ENCODE peak calls at places on chromosomes 1 and 21, in five cellular contexts. S, N, W, B and Z are unnamed samples.

GRCh38 chr1:39410915-39411436 is 80.5 kb upstream of the BMP8A start:
- DNase-seq in W (peak; percentile 17), S (peak; percentile 86), B (peak; percentile 94), N (peak; percentile 94), Z (peak; percentile 92)

GRCh38 chr1:2438038-2438437 is 25.7 kb upstream of the PEX10 start:
- DNase-seq in W (no peak), S (no peak), B (no peak), N (no peak), Z (no peak)

GRCh38 chr1:117611121-117611601 is 5.3 kb downstream of the TENT5C start:
- DNase-seq in S (no peak), W (no peak), N (no peak), B (no peak), Z (no peak)

GRCh38 chr1:76269175-76269574 is 194.6 kb downstream of the ST6GALNAC3 start:
- DNase-seq in B (peak; percentile 91), W (no peak), N (peak; percentile 49), S (no peak), Z (peak; percentile 76)

GRCh38 chr1:54588377-54588776 is 34.9 kb downstream of the FAM151A start:
- DNase-seq in W (no peak), S (no peak), B (no peak), N (no peak), Z (no peak)

GRCh38 chr1:228007801-228008341 is 1.1 kb downstream of the WNT3A start:
- DNase-seq in N (no peak), W (no peak), B (no peak), S (no peak), Z (no peak)

GRCh38 chr1:180270767-180271639 is 40.9 kb downstream of the LHX4 start:
- DNase-seq in N (peak; percentile 88), S (no peak), W (no peak), B (peak; percentile 68), Z (peak; percentile 73)

GRCh38 chr1:98340511-98340910 is 321.0 kb upstream of the SNX7 start:
- DNase-seq in B (peak; percentile 25), S (no peak), N (peak; percentile 80), W (no peak), Z (peak; percentile 68)

GRCh38 chr21:45590726-45591618 is 48.7 kb upstream of the SLC19A1 start:
- DNase-seq in W (peak; percentile 64), N (no peak), B (no peak), S (peak; percentile 63), Z (no peak)

GRCh38 chr1:170661646-170662411 is 2.1 kb upstream of the PRRX1 start:
- DNase-seq in S (no peak), N (peak; percentile 53), B (peak; percentile 68), W (no peak), Z (peak; percentile 67)

GRCh38 chr1:193729429-193729828 is 543.0 kb upstream of the B3GALT2 start:
- DNase-seq in B (peak; percentile 56), S (no peak), W (no peak), N (peak; percentile 65), Z (no peak)

GRCh38 chr1:192399161-192399560 is 82.4 kb downstream of the RGS21 start:
- DNase-seq in W (no peak), B (no peak), N (no peak), S (no peak), Z (no peak)

GRCh38 chr1:212401838-212402582 is 12.7 kb downstream of the PACC1 start:
- DNase-seq in W (no peak), N (peak; percentile 73), S (no peak), B (peak; percentile 58), Z (peak; percentile 6)

GRCh38 chr1:151801846-151802245 is 3.4 kb downstream of the LINGO4 start:
- DNase-seq in W (no peak), S (no peak), B (no peak), N (no peak), Z (no peak)

GRCh38 chr1:63448741-63449140 is 74.3 kb downstream of the ITGB3BP start:
- DNase-seq in N (peak; percentile 37), W (no peak), S (no peak), B (peak; percentile 28), Z (no peak)

GRCh38 chr1:143672983-143673382 is 298.8 kb downstream of the FAM72C start:
- DNase-seq in N (no peak), W (no peak), B (no peak), S (no peak), Z (no peak)

GRCh38 chr21:25563399-25564116 is 43.7 kb downstream of the MRPL39 start:
- DNase-seq in W (no peak), B (peak; percentile 53), N (no peak), S (no peak), Z (peak; percentile 40)

GRCh38 chr1:6858586-6858985 is 73.3 kb downstream of the CAMTA1 start:
- DNase-seq in S (no peak), N (no peak), B (no peak), W (no peak), Z (no peak)

GRCh38 chr1:38217316-38217715 is 170.7 kb upstream of the POU3F1 start:
- DNase-seq in N (no peak), W (no peak), B (no peak), S (no peak), Z (no peak)

GRCh38 chr1:23980725-23981063 is 567 bp upstream of the SRSF10 start:
- DNase-seq in W (peak; percentile 71), B (peak; percentile 82), N (peak; percentile 64), S (no peak), Z (peak; percentile 68)

GRCh38 chr1:67687649-67688048 is 2.6 kb downstream of the GADD45A start:
- DNase-seq in S (no peak), N (peak; percentile 83), B (peak; percentile 91), W (no peak), Z (peak; percentile 80)

GRCh38 chr1:66416295-66416694 is 117.7 kb upstream of the SGIP1 start:
- DNase-seq in W (no peak), N (peak; percentile 20), B (peak; percentile 74), S (no peak), Z (no peak)

GRCh38 chr1:53288247-53289049 is 39.4 kb downstream of the LRP8 start:
- DNase-seq in B (no peak), N (no peak), W (no peak), S (no peak), Z (no peak)

GRCh38 chr1:171868217-171868616 is 26.9 kb downstream of the DNM3 start:
- DNase-seq in B (no peak), W (no peak), S (no peak), N (no peak), Z (peak; percentile 6)

GRCh38 chr1:163055005-163055404 is 14.2 kb upstream of the RGS4 start:
- DNase-seq in N (no peak), W (no peak), S (no peak), B (peak; percentile 33), Z (no peak)

GRCh38 chr1:219790834-219791615 is 137.3 kb downstream of the SLC30A10 start:
- DNase-seq in B (no peak), N (peak; percentile 63), S (no peak), W (no peak), Z (peak; percentile 82)

GRCh38 chr1:113976609-113977278 is 2.5 kb upstream of the OLFML3 start:
- DNase-seq in N (peak; percentile 59), S (no peak), W (no peak), B (peak; percentile 61), Z (peak; percentile 67)

GRCh38 chr1:54407957-54408700 is 1.9 kb upstream of the SSBP3 start:
- DNase-seq in N (peak; percentile 89), S (no peak), W (no peak), B (peak; percentile 80), Z (peak; percentile 81)

GRCh38 chr1:194225781-194226180 is 1039.4 kb upstream of the B3GALT2 start:
- DNase-seq in B (no peak), S (no peak), N (no peak), W (no peak), Z (no peak)

GRCh38 chr21:32713726-32714125 is 14.1 kb downstream of the SYNJ1 start:
- DNase-seq in S (no peak), B (no peak), W (no peak), N (no peak), Z (no peak)

DNA sequence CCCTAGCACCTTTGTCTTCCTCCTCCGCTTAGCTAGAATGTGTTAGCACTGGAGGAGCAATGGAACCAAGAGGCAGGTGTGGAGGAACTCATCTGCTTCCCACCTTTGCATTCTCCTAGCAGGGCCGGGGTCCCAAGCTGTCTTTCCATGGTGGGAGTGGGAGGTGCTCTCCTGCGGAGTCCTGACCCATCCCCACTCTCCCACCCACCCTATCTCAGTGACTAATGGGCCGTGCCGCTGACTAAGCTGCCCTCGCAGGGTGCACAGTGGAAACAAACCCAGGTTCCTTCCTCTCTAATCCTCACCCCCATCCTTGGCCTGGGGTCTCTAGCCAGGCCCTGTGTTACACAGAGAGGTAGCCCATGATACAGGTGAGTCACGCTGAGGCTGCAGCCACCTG is 177.5 kb downstream of the HIVEP3 start:
- DNase-seq in S (no peak), W (no peak), N (no peak), B (no peak), Z (no peak)
- H3K4me3 ChIP-seq in S (no peak overlapping the region), W (no peak overlapping the region), N (no peak overlapping the region), B (no peak overlapping the region), Z (no peak overlapping the region)

DNA sequence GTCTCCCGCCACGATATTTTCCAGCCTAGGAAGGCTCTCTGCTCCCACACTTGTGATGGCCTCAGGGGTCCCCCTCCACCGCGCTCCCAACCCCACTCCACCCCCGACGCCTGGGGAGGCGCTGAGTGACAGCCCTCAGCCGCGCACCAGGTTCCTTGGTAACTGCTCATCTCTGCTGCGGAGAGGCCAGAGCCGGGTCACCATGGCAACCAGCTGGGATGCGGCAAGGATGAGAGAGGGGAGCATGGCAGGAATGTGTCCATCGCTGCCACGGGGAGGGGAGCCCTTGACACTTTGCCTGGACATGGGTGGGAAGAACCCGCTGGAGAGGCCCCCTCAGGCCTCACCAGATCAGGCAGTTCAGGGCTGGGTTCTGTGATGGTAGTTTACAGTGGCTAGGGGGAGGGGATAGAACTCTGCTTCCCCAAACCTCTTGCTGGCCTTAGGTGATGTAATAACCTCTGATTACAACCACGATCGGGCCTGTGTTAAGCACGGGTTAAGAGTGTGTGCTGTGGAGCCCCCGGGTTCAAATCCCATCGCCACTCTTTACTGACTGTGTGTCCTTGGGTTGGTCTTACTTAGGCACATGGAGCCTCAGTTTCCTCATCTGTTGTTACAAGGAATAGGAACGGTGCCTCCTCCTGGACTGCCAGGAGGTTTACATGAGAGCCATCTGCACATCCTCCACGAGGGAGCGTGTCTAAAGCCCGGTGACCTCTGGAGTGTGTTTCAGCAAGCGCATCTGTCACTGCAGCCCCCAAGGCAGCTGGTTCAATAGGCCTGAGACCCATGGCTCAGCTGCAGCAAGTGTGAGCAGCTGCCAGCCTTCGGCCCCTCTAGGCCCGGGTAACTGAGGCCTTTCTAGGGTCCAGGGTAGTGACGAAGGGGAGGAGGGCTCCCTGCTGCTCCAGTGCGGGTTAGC is 6.3 kb downstream of the KIF17 start:
- DNase-seq in N (no peak), S (no peak), B (no peak), W (no peak), Z (no peak)
- TF ChIP-seq CTCF in N (no peak), S (no peak), B (no peak), W (no peak), Z (no peak)

GRCh38 chr1:43835141-43836021 is 98.2 kb upstream of the ARTN start:
- DNase-seq in W (peak; percentile 41), N (peak; percentile 88), S (no peak), B (peak; percentile 89), Z (peak; percentile 96)
- H3K4me3 ChIP-seq in W (no peak overlapping the region), N (no peak overlapping the region), S (no peak overlapping the region), B (no peak overlapping the region), Z (no peak overlapping the region)

DNA sequence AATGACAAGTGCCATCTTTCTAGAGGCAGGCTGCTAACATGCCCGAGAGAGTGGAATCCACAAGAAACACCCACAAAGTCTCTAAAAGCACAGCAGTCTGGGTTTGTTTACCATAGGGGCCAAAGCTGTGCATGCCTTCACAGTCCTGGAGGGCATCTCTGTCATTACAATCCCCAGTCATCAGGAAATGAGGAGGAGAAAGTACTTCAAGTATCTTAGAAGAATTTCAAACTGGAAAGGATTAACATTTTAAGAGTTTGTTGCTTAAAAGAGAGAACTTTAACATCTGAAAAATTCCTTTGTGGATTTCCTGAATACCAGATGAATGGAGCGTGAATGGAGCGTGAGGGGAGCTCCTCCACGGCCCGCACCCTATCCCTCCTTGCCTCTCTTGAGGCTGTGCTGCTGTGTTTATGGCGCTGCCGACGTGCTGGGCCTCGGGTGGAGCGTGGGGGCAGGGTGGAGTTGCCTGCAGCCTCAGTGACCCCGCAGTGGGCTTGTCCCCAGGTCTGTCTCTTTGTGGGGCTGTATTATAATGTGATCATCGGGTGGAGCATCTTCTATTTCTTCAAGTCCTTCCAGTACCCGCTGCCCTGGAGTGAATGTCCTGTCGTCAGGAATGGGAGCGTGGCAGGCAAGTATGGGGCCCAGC is 23.3 kb downstream of the SLC6A17 start:
- DNase-seq in B (no peak), S (no peak), N (peak; percentile 30), W (no peak), Z (no peak)
- TF ChIP-seq CTCF in B (no peak), S (no peak), N (peak; percentile 10), W (no peak), Z (no peak)